ENCODE peak calls at places on chromosomes 13 and 19, in ten cellular contexts. F, Z, G, X, V, C, O, S, T and I are unnamed samples.

GRCh38 chr19:2123682-2124387 is 27.1 kb downstream of the IZUMO4 start:
- DNase-seq in O (no peak), G (no peak), V (no peak), T (peak), X (no peak), C (no peak), F (no peak), Z (peak), S (no peak), I (no peak)

GRCh38 chr19:7832781-7833180 is 2.8 kb downstream of the EVI5L start:
- DNase-seq in S (no peak), C (no peak), X (no peak), G (no peak), O (peak), V (no peak), Z (no peak), T (no peak), F (no peak), I (no peak)

GRCh38 chr13:100434010-100434763 is 154.4 kb downstream of the GGACT start:
- DNase-seq in C (no peak), V (no peak), Z (peak), X (no peak), G (peak), T (peak), O (peak), S (no peak), F (no peak), I (no peak)

GRCh38 chr13:111387026-111387871 is 66.8 kb downstream of the TEX29 start:
- DNase-seq in T (no peak), V (no peak), Z (no peak), O (no peak), X (no peak), C (peak), F (no peak), G (no peak), S (no peak), I (no peak)

GRCh38 chr13:60000986-60001385 is 162.7 kb downstream of the DIAPH3 start:
- DNase-seq in V (no peak), X (no peak), T (no peak), S (no peak), G (no peak), F (no peak), Z (no peak), O (no peak), C (no peak), I (no peak)

GRCh38 chr19:1748115-1748702 is 5.1 kb upstream of the ONECUT3 start:
- DNase-seq in S (no peak), T (no peak), O (no peak), G (peak), V (no peak), F (no peak), X (peak), C (no peak), Z (no peak), I (peak)

GRCh38 chr13:31209172-31209818 is 9.5 kb downstream of the B3GLCT start:
- DNase-seq in V (peak), X (no peak), G (no peak), S (no peak), T (peak), Z (peak), O (peak), F (peak), C (no peak), I (no peak)

GRCh38 chr13:64078025-64078424 is 2662.4 kb upstream of the PCDH20 start:
- DNase-seq in X (peak), O (no peak), V (no peak), T (no peak), C (no peak), G (peak), Z (no peak), F (no peak), S (no peak), I (no peak)

GRCh38 chr13:20125129-20125782 is 35.6 kb downstream of the GJA3 start:
- DNase-seq in F (no peak), S (no peak), X (no peak), Z (no peak), C (peak), V (no peak), G (no peak), T (peak), O (peak), I (no peak)

GRCh38 chr13:28297341-28297740 is 159.0 kb downstream of the PAN3 start:
- DNase-seq in C (no peak), X (no peak), T (peak), O (no peak), G (no peak), S (no peak), Z (peak), V (no peak), F (no peak), I (no peak)

GRCh38 chr13:41500501-41500900 is 43.2 kb downstream of the RGCC start:
- DNase-seq in X (no peak), F (no peak), O (no peak), V (no peak), S (no peak), G (peak), T (peak), Z (no peak), C (no peak), I (peak)

GRCh38 chr19:10478903-10479384 is 24.2 kb downstream of the KEAP1 start:
- DNase-seq in T (peak), C (peak), G (peak), S (peak), V (peak), O (peak), Z (peak), F (peak), X (peak), I (peak)

GRCh38 chr19:32223595-32224370 is 121.6 kb upstream of the ZNF507 start:
- DNase-seq in C (peak), Z (peak), V (no peak), O (no peak), F (no peak), S (no peak), T (no peak), X (no peak), G (no peak), I (no peak)

GRCh38 chr13:97141564-97142005 is 80.5 kb upstream of the MBNL2 start:
- DNase-seq in Z (peak), F (no peak), X (no peak), V (peak), C (no peak), O (peak), S (no peak), T (peak), G (peak), I (peak)

GRCh38 chr13:108895220-108895704 is 265.9 kb downstream of the MYO16 start:
- DNase-seq in F (no peak), S (no peak), T (peak), C (no peak), G (peak), X (no peak), V (no peak), O (peak), Z (peak), I (no peak)

GRCh38 chr19:38252385-38252784 is 3.8 kb downstream of the PPP1R14A start:
- DNase-seq in F (no peak), O (no peak), S (no peak), C (no peak), Z (no peak), G (no peak), T (no peak), X (no peak), V (no peak), I (no peak)
- H3K4me3 ChIP-seq in F (peak), O (no peak), S (peak), C (no peak), Z (no peak), G (no peak), T (no peak), X (peak), V (no peak), I (no peak)

GRCh38 chr19:40687525-40688016 is 2.9 kb downstream of the NUMBL start:
- DNase-seq in G (peak), V (peak), C (peak), S (no peak), F (peak), T (peak), X (peak), Z (no peak), O (peak), I (no peak)
- H3K4me3 ChIP-seq in G (no peak), V (no peak), C (no peak), S (peak), F (no peak), T (peak), X (no peak), Z (no peak), O (peak), I (no peak)

GRCh38 chr13:101493541-101493940 is 41.1 kb downstream of the ITGBL1 start:
- DNase-seq in C (no peak), O (no peak), G (no peak), F (no peak), X (no peak), T (no peak), Z (no peak), V (no peak), S (no peak), I (no peak)

GRCh38 chr13:101499406-101499805 is 46.9 kb downstream of the ITGBL1 start:
- DNase-seq in V (no peak), F (no peak), X (no peak), C (no peak), Z (no peak), G (no peak), T (no peak), O (peak), S (no peak), I (no peak)
- H3K4me3 ChIP-seq in V (no peak), F (no peak), X (no peak), C (no peak), Z (no peak), G (no peak), T (no peak), O (peak), S (no peak), I (no peak)

GRCh38 chr13:93244141-93244917 is 17.7 kb downstream of the GPC6 start:
- DNase-seq in T (peak), G (no peak), Z (no peak), O (peak), F (no peak), X (no peak), C (no peak), S (no peak), V (no peak), I (no peak)
- H3K4me3 ChIP-seq in T (peak), G (no peak), Z (no peak), O (peak), F (peak), X (no peak), C (no peak), S (peak), V (no peak), I (no peak)

GRCh38 chr19:45920458-45920857 is 5.9 kb upstream of the NANOS2 start:
- DNase-seq in X (no peak), T (no peak), O (no peak), V (no peak), C (no peak), S (no peak), F (no peak), Z (no peak), G (no peak), I (no peak)
- H3K4me3 ChIP-seq in X (no peak), T (no peak), O (no peak), V (no peak), C (no peak), S (peak), F (no peak), Z (no peak), G (no peak), I (no peak)

DNA sequence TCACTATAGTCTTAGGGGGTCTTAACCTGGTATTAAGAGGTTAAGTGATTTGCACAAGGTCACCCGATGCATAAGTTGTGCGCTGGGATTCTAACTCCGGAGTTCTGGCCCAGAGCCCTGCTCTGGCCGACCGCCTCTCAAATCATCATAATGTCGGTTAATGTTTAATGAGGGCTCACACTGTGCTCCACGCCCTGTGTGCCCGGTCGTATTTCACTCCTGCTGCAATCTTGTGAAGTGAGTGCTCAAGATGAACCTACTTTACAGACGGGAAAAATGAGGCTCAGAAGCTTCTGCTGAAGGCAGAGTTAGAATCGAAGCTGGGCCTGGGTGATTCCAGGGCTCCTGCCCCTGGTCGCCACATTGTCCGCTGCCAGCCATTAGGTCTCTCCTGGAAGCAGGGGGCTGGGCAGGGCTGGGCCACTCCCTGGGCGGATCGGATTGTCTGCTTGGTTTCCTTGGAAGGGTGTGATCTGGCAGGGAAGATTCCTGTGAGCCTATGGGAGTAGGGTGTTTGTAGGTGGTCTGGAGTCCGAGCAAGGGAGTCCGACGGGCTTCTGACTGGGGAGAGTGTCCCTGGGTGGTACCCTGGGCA is 1.1 kb downstream of the PAK4 start:
- DNase-seq in T (peak), C (no peak), V (peak), F (no peak), X (no peak), G (no peak), O (peak), S (no peak), Z (peak), I (no peak)
- H3K4me3 ChIP-seq in T (peak), C (no peak), V (no peak), F (peak), X (peak), G (no peak), O (peak), S (peak), Z (no peak), I (peak)

GRCh38 chr19:37926711-37927110 is 19.7 kb downstream of the SIPA1L3 start:
- DNase-seq in S (no peak), F (no peak), G (peak), O (no peak), X (no peak), C (no peak), Z (no peak), V (no peak), T (no peak), I (no peak)
- H3K4me3 ChIP-seq in S (no peak), F (no peak), G (peak), O (no peak), X (no peak), C (no peak), Z (no peak), V (no peak), T (no peak), I (no peak)

DNA sequence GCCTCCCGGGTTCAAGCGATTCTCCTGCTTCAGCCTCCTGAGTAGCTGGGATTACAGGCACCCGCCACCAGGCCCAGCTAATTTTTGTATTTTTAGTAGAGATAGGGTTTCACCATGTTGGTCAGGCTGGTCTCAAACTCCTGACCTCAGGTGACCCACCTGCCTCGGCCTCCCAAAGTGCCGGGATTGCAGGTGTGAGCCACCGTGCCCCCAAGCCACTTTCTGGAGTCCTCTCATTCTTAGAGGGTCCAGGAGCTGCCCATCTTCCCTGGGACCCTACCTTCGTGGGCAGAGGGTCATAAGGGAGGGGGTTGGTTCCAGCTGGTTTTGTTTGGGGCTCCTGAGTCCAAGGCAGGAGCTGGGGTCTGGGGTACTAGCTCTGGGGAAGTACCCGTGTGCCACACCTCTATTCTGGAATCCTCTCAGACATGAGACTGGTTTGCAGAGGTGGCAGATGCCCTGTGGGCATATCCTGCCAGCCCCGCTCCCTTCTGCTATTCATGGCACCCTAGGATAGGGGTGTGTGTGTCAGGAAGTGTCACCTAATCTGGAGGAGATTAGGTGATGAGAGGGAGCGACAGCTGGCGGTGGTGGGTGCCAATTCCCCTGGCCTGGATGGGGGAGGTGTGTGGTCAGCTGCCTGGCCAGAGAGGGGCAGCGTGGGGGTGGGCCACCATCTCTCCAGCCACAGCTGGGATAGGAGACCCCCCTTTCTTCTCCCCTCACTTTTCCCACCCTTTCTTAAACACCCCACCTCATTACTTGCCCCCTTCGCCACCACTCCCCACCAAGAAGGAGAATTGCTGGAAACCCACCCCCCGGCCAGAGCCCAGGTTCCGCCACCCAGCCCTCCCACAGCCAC is 2.1 kb downstream of the PRMT1 start:
- DNase-seq in S (no peak), C (no peak), F (peak), T (no peak), X (no peak), O (no peak), Z (no peak), V (no peak), G (no peak), I (no peak)
- H3K4me3 ChIP-seq in S (no peak), C (no peak), F (no peak), T (no peak), X (peak), O (peak), Z (no peak), V (no peak), G (peak), I (peak)

GRCh38 chr13:50129923-50130685 is 114.9 kb downstream of the KCNRG start:
- DNase-seq in X (peak), S (no peak), O (peak), V (no peak), G (peak), T (peak), C (peak), F (peak), Z (peak), I (no peak)
- H3K4me3 ChIP-seq in X (peak), S (peak), O (peak), V (no peak), G (peak), T (peak), C (peak), F (peak), Z (no peak), I (peak)

GRCh38 chr13:33251131-33251629 is 34.4 kb downstream of the STARD13 start:
- DNase-seq in V (no peak), T (peak), G (peak), Z (no peak), X (no peak), C (no peak), O (peak), F (no peak), S (no peak), I (peak)
- H3K4me3 ChIP-seq in V (no peak), T (no peak), G (peak), Z (no peak), X (no peak), C (no peak), O (peak), F (no peak), S (no peak), I (no peak)